ENCODE peak calls at places on chromosomes 11 and 22, in eight cellular contexts. M is cardiac muscle cell, V is right atrium auricular region, T is left ventricle myocardium inferior, A is mucosa of descending colon, C is body of pancreas, N is keratinocyte, E is esophagus squamous epithelium. O is an unnamed sample.

GRCh38 chr11:69972351-69972802 is 105.7 kb upstream of the ANO1 start:
- DNase-seq in E (no peak), M (no peak), C (no peak), V (no peak), A (peak; percentile 61), N (no peak), T (no peak), O (no peak)

GRCh38 chr11:122423283-122423682 is 232.2 kb upstream of the UBASH3B start:
- DNase-seq in A (no peak), N (no peak), M (no peak), C (no peak), T (no peak), E (no peak), V (no peak), O (no peak)

GRCh38 chr22:23240639-23241389 is 60.5 kb downstream of the BCR start:
- DNase-seq in T (no peak), C (no peak), V (no peak), A (peak; percentile 43), E (no peak), N (no peak), M (no peak), O (no peak)

GRCh38 chr11:31818874-31819331 is 7.8 kb upstream of the PAX6 start:
- DNase-seq in T (no peak), E (no peak), C (no peak), A (no peak), M (no peak), N (no peak), V (no peak), O (no peak)

GRCh38 chr11:118227865-118228785 is 3.3 kb upstream of the JAML start:
- DNase-seq in A (no peak), C (no peak), V (no peak), E (no peak), M (no peak), N (no peak), T (no peak), O (no peak)

GRCh38 chr11:3359092-3359824 is 19.7 kb downstream of the ZNF195 start:
- DNase-seq in N (no peak), A (no peak), C (no peak), E (no peak), V (no peak), M (no peak), T (no peak), O (no peak)

GRCh38 chr11:7512525-7513209 is 1.1 kb upstream of the PPFIBP2 start:
- DNase-seq in E (peak; percentile 36), V (peak; percentile 93), T (peak; percentile 83), N (no peak), A (peak; percentile 77), C (peak; percentile 76), M (peak; percentile 74), O (no peak)

GRCh38 chr11:10328314-10329090 is 23.6 kb downstream of the ADM start:
- DNase-seq in V (no peak), E (no peak), A (no peak), N (no peak), T (no peak), C (no peak), M (peak; percentile 79), O (no peak)

GRCh38 chr11:133269272-133269671 is 263.0 kb downstream of the OPCML start:
- DNase-seq in T (no peak), A (no peak), M (no peak), C (no peak), N (no peak), E (no peak), V (no peak), O (no peak)

GRCh38 chr22:38172489-38173155 is 9.0 kb downstream of the PLA2G6 start:
- DNase-seq in A (peak; percentile 68), T (peak; percentile 76), V (peak; percentile 83), N (no peak), E (no peak), C (peak; percentile 74), M (peak; percentile 75), O (no peak)

GRCh38 chr22:36926721-36927435 is 13.4 kb downstream of the CSF2RB start:
- DNase-seq in V (peak; percentile 54), N (no peak), M (no peak), C (no peak), T (no peak), A (no peak), E (no peak), O (no peak)

GRCh38 chr11:62569611-62570010 is 4.1 kb downstream of the EEF1G start:
- DNase-seq in C (no peak), T (no peak), E (no peak), N (no peak), M (no peak), A (no peak), V (no peak), O (no peak)
- H3K4me3 ChIP-seq in C (no peak overlapping the region), T (no peak overlapping the region), E (no peak overlapping the region), N (no peak overlapping the region), M (no peak overlapping the region), A (no peak overlapping the region), V (no peak overlapping the region), O (no peak overlapping the region)

GRCh38 chr22:49544286-49544685 is 283.4 kb downstream of the BRD1 start:
- DNase-seq in T (no peak), E (no peak), A (no peak), N (no peak), V (no peak), M (no peak), C (no peak), O (no peak)
- H3K9me3 ChIP-seq in T (peaks cover 11% of the 10 kb centered on the region), E (no peaks in the 10 kb centered on the region), A (no peaks in the 10 kb centered on the region), N (peaks cover 13% of the 10 kb centered on the region), V (no peaks in the 10 kb centered on the region), M (no peaks in the 10 kb centered on the region), C (no peaks in the 10 kb centered on the region), O (no peaks in the 10 kb centered on the region)

GRCh38 chr22:44304354-44304753 is 8.4 kb downstream of the SHISAL1 start:
- DNase-seq in M (peak; percentile 18), N (no peak), A (no peak), C (no peak), E (no peak), T (no peak), V (no peak), O (no peak)
- H3K4me3 ChIP-seq in M (no peak overlapping the region), N (no peak overlapping the region), A (no peak overlapping the region), C (no peak overlapping the region), E (no peak overlapping the region), T (no peak overlapping the region), V (no peak overlapping the region), O (no peak overlapping the region)

DNA sequence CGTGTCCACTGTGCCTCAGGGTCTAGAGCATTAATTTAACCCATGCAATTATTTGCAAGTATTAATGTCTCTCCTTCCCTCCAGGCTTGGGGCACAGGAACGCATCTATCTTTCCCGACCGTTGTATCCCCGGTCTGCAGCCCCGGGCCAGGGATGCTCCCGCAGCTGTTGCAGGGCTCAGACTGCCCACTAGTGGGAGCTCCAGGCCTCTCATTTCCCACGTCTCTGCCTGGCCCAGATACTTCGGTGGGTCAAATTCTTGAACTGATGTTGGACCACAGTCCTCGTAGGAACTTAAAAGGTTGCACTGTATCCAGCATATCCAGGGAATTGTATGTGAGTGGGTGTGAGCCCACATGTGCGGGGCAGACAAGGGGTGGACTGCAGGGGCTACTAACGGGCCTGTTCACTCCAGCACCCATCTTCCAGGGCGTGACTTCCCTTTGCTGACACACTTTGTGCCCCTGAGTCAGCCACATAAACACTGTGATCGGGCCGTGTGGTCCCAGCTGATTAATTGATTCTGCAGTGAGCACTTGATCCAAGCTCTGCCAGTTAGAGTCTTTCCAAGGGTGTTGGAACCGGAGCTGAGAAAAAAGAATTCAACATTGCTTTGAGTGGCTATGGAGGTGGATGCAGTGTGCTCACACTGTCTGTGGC is 451.3 kb downstream of the TBC1D22A start:
- DNase-seq in C (peak; percentile 54), T (no peak), E (no peak), N (no peak), M (peak; percentile 16), A (peak; percentile 63), V (no peak), O (peak; percentile 33)
- H3K9me3 ChIP-seq in C (no peaks in the 10 kb centered on the region), T (no peaks in the 10 kb centered on the region), E (no peaks in the 10 kb centered on the region), N (peaks cover 8% of the 10 kb centered on the region), M (no peaks in the 10 kb centered on the region), A (no peaks in the 10 kb centered on the region), V (no peaks in the 10 kb centered on the region), O (no peaks in the 10 kb centered on the region)

DNA sequence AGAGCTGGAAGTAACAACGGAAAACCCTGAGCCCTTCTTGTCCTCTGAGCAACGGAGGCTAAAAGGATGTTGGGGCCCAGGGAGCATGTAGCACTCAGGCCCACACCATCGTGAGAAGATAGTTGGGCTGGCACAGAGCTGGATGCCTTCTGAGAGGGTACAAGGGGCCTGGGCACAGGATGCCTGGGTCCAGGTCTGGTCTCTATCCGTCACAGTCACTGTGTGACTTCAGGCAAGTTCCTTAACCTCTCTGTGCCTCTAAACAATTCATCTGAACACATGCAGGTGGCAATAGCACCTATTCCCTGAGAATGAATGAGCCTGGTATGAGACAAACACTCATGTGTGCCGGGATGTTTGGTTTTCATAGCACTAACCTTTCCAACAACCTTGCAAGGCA is 29.2 kb downstream of the MB start:
- DNase-seq in N (no peak), E (no peak), A (no peak), M (no peak), V (no peak), C (no peak), T (no peak), O (no peak)
- H3K4me3 ChIP-seq in N (no peak overlapping the region), E (no peak overlapping the region), A (no peak overlapping the region), M (no peak overlapping the region), V (no peak overlapping the region), C (no peak overlapping the region), T (no peak overlapping the region), O (no peak overlapping the region)

DNA sequence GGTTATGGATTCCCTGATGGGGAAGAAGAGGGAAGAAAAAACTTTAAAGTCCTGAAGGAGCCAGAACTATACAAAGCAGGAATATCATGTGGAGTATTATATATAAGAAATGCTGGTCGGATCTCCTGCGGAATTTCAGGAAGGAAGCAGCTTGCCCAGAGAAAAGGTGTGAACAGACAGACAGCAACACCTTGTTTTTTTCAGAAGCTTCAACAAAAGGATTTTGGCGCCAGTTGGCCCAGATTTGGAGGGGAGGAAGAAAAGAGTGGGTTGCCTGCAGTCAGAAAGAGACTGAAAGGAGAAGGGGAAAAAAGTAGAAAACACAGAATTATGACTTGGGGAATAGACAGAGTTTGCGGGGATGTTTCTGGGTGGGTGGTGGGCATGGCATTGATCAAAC is 45.2 kb downstream of the SEZ6L start:
- DNase-seq in E (no peak), M (no peak), V (no peak), C (no peak), T (no peak), A (no peak), N (no peak), O (no peak)
- H3K9me3 ChIP-seq in E (no peaks in the 10 kb centered on the region), M (no peaks in the 10 kb centered on the region), V (no peaks in the 10 kb centered on the region), C (no peaks in the 10 kb centered on the region), T (peaks cover 6% of the 10 kb centered on the region), A (no peaks in the 10 kb centered on the region), N (no peaks in the 10 kb centered on the region), O (no peaks in the 10 kb centered on the region)

O was measured in CD4-positive, CD25-positive, alpha-beta regulatory T cell.